ENCODE peak calls at places on chromosome 1, in five cellular contexts. K is Right ventricle myocardium superior, H is T follicular helper cell, Z is GM03348, F is heart right ventricle. I is an unnamed sample.

GRCh38 chr1:179369751-179370341 is 4.1 kb downstream of the AXDND1 start:
- DNase-seq in K (no peak), H (no peak), Z (peak; percentile 78), F (no peak), I (no peak)

GRCh38 chr1:58816747-58817221 is 32.9 kb upstream of the JUN start:
- DNase-seq in K (no peak), H (no peak), Z (no peak), F (no peak), I (no peak)

GRCh38 chr1:86507935-86508582 is 38.8 kb upstream of the CLCA4 start:
- DNase-seq in K (no peak), H (no peak), Z (peak; percentile 31), F (no peak), I (no peak)

GRCh38 chr1:179824265-179824664 is 53.3 kb downstream of the TOR1AIP2 start:
- DNase-seq in K (no peak), H (no peak), Z (no peak), F (no peak), I (no peak)

GRCh38 chr1:111847519-111847918 is 91.8 kb downstream of the DDX20 start:
- DNase-seq in K (no peak), H (no peak), Z (no peak), F (no peak), I (no peak)

GRCh38 chr1:3821004-3821933 is 25.0 kb upstream of the LRRC47 start:
- DNase-seq in K (no peak), H (no peak), Z (no peak), F (no peak), I (no peak)

GRCh38 chr1:110452330-110452729 is 1.4 kb downstream of the PROK1 start:
- DNase-seq in K (no peak), H (no peak), Z (no peak), F (no peak), I (no peak)

GRCh38 chr1:34113362-34113761 is 51.7 kb downstream of the CSMD2 start:
- DNase-seq in K (peak; percentile 48), H (no peak), Z (no peak), F (no peak), I (no peak)

GRCh38 chr1:18819986-18820790 is 39.3 kb downstream of the TAS1R2 start:
- DNase-seq in K (no peak), H (no peak), Z (no peak), F (no peak), I (no peak)

GRCh38 chr1:18109756-18110597 is 2.4 kb downstream of the IGSF21 start:
- DNase-seq in K (peak; percentile 70), H (no peak), Z (peak; percentile 61), F (peak; percentile 50), I (no peak)